ENCODE peak calls at places on chromosome 15, in four cellular contexts. I, H, T and E are unnamed samples.

GRCh38 chr15:48855501-48856440 is 22.2 kb upstream of the EID1 start:
- DNase-seq in T (no peak), H (peak), I (peak), E (no peak)

GRCh38 chr15:41585140-41586047 is 26.4 kb downstream of the TYRO3 start:
- DNase-seq in I (peak), H (peak), T (no peak), E (no peak)

GRCh38 chr15:41417812-41418211 is 917 bp downstream of the RTF1 start:
- DNase-seq in T (no peak), I (no peak), H (no peak), E (no peak)

GRCh38 chr15:75171408-75171807 is 30.3 kb upstream of the C15orf39 start:
- DNase-seq in I (no peak), T (no peak), H (no peak), E (no peak)

GRCh38 chr15:29008846-29009245 is 123.1 kb downstream of the APBA2 start:
- DNase-seq in I (no peak), H (no peak), T (no peak), E (peak)

GRCh38 chr15:31277335-31278055 is 49.1 kb upstream of the KLF13 start:
- DNase-seq in H (no peak), I (no peak), T (peak), E (peak)

GRCh38 chr15:75211436-75212199 is 9.9 kb downstream of the C15orf39 start:
- DNase-seq in H (no peak), I (no peak), T (no peak), E (no peak)

GRCh38 chr15:93997071-93997658 is 234.2 kb upstream of the MCTP2 start:
- DNase-seq in I (no peak), T (no peak), H (no peak), E (no peak)

GRCh38 chr15:65095747-65096104 is 19.2 kb downstream of the KBTBD13 start:
- DNase-seq in H (no peak), I (no peak), T (peak), E (peak)

GRCh38 chr15:83110361-83110760 is 2.9 kb downstream of the TM6SF1 start:
- DNase-seq in I (no peak), H (no peak), T (no peak), E (no peak)

GRCh38 chr15:95368211-95368610 is 962.3 kb upstream of the NR2F2 start:
- DNase-seq in T (no peak), H (no peak), I (no peak), E (no peak)

GRCh38 chr15:57795261-57795660 is 88.7 kb downstream of the POLR2M start:
- DNase-seq in H (no peak), T (no peak), I (no peak), E (no peak)

GRCh38 chr15:64068133-64068532 is 21.8 kb upstream of the DAPK2 start:
- DNase-seq in T (no peak), H (no peak), I (no peak), E (no peak)

GRCh38 chr15:48790716-48791115 is 20.2 kb downstream of the CEP152 start:
- DNase-seq in I (no peak), H (no peak), T (no peak), E (no peak)

GRCh38 chr15:37880009-37880834 is 54.2 kb upstream of the TMCO5A start:
- DNase-seq in I (no peak), T (no peak), H (no peak), E (no peak)

GRCh38 chr15:51076898-51077564 is 17.7 kb downstream of the TNFAIP8L3 start:
- DNase-seq in I (peak), T (peak), H (peak), E (peak)

GRCh38 chr15:100714034-100714748 is 111.8 kb downstream of the ASB7 start:
- DNase-seq in T (peak), H (no peak), I (peak), E (peak)

GRCh38 chr15:93141373-93141790 is 52.4 kb upstream of the RGMA start:
- DNase-seq in T (no peak), I (no peak), H (no peak), E (no peak)

GRCh38 chr15:90645873-90646605 is 71.1 kb upstream of the BLM start:
- DNase-seq in H (no peak), I (no peak), T (peak), E (no peak)

GRCh38 chr15:64754663-64755426 is 20.5 kb downstream of the RBPMS2 start:
- DNase-seq in T (peak), I (no peak), H (no peak), E (no peak)

GRCh38 chr15:66679657-66680108 is 22.4 kb upstream of the SMAD6 start:
- DNase-seq in H (no peak), I (no peak), T (no peak), E (no peak)

GRCh38 chr15:56484284-56484683 is 19.3 kb upstream of the MNS1 start:
- DNase-seq in H (no peak), T (no peak), I (no peak), E (no peak)

GRCh38 chr15:98067339-98067738 is 106.8 kb downstream of the ARRDC4 start:
- DNase-seq in H (no peak), I (no peak), T (no peak), E (no peak)

GRCh38 chr15:73335026-73335425 is 33.7 kb downstream of the HCN4 start:
- DNase-seq in T (no peak), I (no peak), H (no peak), E (no peak)

GRCh38 chr15:67097893-67098740 is 32.7 kb downstream of the SMAD3 start:
- DNase-seq in H (peak), T (no peak), I (peak), E (no peak)

GRCh38 chr15:93477721-93478120 is 388.7 kb upstream of the RGMA start:
- DNase-seq in H (no peak), I (no peak), T (no peak), E (no peak)

GRCh38 chr15:100733088-100733487 is 130.7 kb downstream of the ASB7 start:
- DNase-seq in H (no peak), T (no peak), I (peak), E (no peak)

GRCh38 chr15:38354321-38354929 is 99.5 kb upstream of the FAM98B start:
- DNase-seq in I (peak), H (peak), T (peak), E (no peak)

GRCh38 chr15:65304393-65305143 is at the start of gene RNU5B-1:
- DNase-seq in I (peak), H (peak), T (no peak), E (no peak)

GRCh38 chr15:101489236-101489632 is 273 bp downstream of the PCSK6 start:
- DNase-seq in H (peak), I (no peak), T (no peak), E (peak)

GRCh38 chr15:36884404-36885335 is 215.7 kb downstream of the MEIS2 start:
- DNase-seq in H (no peak), I (no peak), T (no peak), E (no peak)

GRCh38 chr15:78007965-78008886 is 69.3 kb downstream of the TBC1D2B start:
- DNase-seq in H (peak), T (peak), I (peak), E (no peak)

GRCh38 chr15:32898414-32898813 is 180.6 kb downstream of the GREM1 start:
- DNase-seq in T (no peak), I (no peak), H (no peak), E (no peak)

GRCh38 chr15:28006116-28006911 is 92.8 kb downstream of the OCA2 start:
- DNase-seq in T (no peak), H (no peak), I (no peak), E (peak)

GRCh38 chr15:31306426-31307269 is 20.0 kb upstream of the KLF13 start:
- DNase-seq in I (no peak), H (no peak), T (peak), E (no peak)

GRCh38 chr15:25832158-25832557 is 31.0 kb downstream of the ATP10A start:
- DNase-seq in H (no peak), I (no peak), T (no peak), E (no peak)

GRCh38 chr15:95737051-95737450 is 593.4 kb upstream of the NR2F2 start:
- DNase-seq in H (no peak), T (no peak), I (no peak), E (no peak)

DNA sequence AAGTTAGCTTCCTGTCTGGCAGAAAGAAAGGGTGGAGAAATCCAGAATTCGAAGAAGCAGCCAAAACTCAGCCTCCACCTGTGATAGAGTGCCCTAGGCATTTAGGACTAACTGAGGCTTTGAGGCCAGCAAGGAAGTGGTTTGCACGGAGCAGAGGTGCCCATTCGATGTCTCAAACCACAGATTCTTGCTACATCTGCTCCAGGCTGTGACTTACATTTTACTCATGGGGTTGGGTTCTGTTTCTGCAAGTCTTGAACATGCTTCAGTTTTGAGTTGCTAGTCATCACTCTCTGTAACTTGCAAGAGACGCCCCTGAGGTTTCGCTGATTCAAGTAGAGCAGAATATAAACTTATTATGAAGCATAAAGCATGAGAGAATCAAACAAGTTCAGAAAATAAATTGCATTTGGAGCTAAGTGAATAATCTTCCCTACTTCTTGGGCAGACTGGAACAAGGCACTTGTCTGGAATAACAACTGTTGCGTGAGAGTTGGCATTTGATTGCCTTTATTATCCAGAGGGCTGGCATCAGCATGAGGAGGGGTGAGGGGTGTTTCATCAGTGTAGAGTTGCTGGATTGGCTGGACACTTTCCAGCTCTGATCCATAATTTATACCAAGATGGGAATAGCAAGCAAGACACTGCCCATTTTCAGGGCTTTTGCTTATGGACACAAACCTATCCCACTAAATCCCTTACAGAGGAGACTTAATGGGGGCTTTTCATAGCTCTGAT is 256.5 kb downstream of the AGBL1 start:
- DNase-seq in T (no peak), H (no peak), I (no peak), E (no peak)
- H3K27ac ChIP-seq in T (no peak), H (no peak), I (no peak), E (no peak)

GRCh38 chr15:53811530-53811929 is 52.1 kb upstream of the WDR72 start:
- DNase-seq in I (no peak), H (no peak), T (no peak), E (no peak)
- TF ChIP-seq CTCF in I (no peak), H (peak), T (peak), E (no peak)

DNA sequence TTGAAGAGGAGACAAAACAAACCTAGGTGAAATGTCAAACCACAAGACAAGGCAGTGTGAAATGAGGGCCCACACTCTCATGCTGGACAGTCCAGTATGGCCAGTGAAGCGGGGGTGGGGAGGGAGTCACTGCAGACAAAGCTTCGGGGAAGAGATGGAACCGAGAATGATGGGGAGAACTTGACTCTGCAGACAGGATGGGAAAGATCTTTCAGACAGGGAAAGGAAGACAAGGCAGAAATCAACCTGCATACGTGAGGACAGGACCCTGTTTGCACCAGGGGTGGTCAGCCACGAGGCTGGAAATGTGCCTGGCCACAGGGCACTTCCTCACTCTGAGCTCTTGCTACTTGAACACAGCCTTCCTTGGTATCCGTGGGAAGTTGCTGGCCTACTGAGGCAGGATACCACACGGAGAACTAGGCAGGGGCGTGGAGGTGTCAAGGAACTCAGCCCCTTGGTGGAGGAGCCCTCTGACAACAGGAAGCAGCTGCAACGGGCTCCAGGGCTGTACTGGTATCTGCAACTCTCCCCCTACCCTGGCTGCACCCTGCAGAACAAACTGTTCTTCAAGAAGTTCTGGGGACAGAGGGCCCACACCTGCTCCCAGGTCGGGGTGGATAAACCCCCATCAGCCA is 9.3 kb upstream of the SRP14 start:
- DNase-seq in I (no peak), T (peak), H (peak), E (peak)
- H3K4me3 ChIP-seq in I (no peak), T (no peak), H (no peak), E (no peak)

DNA sequence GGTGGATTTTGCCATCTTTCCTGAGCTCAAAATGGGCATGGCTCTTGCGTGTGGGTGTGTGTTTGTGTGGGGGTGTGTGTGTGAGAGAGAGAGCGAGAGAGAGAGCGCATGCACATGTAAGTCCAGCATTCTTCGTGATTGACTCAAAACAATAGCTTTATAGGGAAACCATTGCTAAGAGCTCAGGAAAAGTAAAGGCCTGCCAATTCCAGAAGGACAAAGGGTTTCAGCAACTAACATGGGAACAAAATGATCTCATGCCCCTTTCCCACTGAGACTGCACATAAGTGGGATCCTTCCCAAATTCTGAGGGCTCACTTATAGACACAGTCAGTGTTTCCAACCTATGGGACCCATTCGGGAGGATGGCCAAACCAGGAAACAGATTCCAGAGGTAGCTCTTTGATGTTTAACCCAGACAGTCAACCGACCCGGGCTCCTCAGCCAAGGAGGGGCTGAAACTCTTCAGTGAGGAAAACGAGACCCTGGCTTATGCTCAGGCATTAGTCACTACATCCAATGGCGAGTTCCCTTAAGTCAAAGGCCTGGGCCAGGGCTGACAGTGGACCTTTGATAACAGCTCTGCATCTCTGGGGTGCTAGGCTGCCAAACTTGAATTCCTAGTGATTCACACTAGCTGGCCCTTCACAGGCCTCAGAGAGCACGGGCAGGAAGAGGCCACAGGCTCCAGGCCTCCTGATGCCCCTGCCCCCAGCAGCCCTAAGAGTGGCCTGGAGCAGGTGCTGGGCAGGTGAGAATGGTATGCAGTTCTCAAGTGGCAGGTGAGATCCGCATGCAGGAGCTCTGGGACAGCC is 305.0 kb upstream of the C2CD4B start:
- DNase-seq in T (peak), I (peak), H (no peak), E (no peak)
- H3K27ac ChIP-seq in T (peak), I (peak), H (peak), E (peak)